ENCODE peak calls at places on chromosomes 6 and 20, in ten cellular contexts. F, Y, D, M, N, L, G, I, W and C are unnamed samples.

GRCh38 chr6:77292564-77293546 is 170.4 kb downstream of the HTR1B start:
- DNase-seq in F (peak; percentile 19), Y (peak; percentile 69), D (no peak), M (peak; percentile 95), N (no peak), L (no peak), G (peak; percentile 43), I (no peak), W (no peak), C (peak; percentile 65)

GRCh38 chr6:168605964-168606363 is 165.0 kb downstream of the SMOC2 start:
- DNase-seq in F (no peak), Y (no peak), D (no peak), M (no peak), N (no peak), L (no peak), G (no peak), I (no peak), W (no peak), C (no peak)

GRCh38 chr6:38673397-38674165 is 29.4 kb downstream of the GLO1 start:
- DNase-seq in F (peak; percentile 88), Y (no peak), D (no peak), M (no peak), N (peak; percentile 11), L (no peak), G (no peak), I (no peak), W (no peak), C (no peak)

GRCh38 chr20:20864346-20865096 is 152.1 kb upstream of the RALGAPA2 start:
- DNase-seq in F (peak; percentile 24), Y (no peak), D (no peak), M (no peak), N (no peak), L (no peak), G (peak; percentile 82), I (no peak), W (no peak), C (no peak)

GRCh38 chr6:97658090-97658489 is 375.1 kb upstream of the MMS22L start:
- DNase-seq in F (no peak), Y (no peak), D (no peak), M (no peak), N (no peak), L (no peak), G (no peak), I (no peak), W (no peak), C (no peak)

GRCh38 chr6:44856495-44856878 is 469.0 kb downstream of the CDC5L start:
- DNase-seq in F (no peak), Y (no peak), D (no peak), M (no peak), N (no peak), L (no peak), G (no peak), I (no peak), W (no peak), C (no peak)

GRCh38 chr6:170295519-170296422 is 4.9 kb upstream of the DLL1 start:
- DNase-seq in F (peak; percentile 67), Y (no peak), D (no peak), M (no peak), N (peak; percentile 53), L (peak; percentile 81), G (no peak), I (peak; percentile 61), W (no peak), C (no peak)

GRCh38 chr6:24718449-24719124 is 367 bp downstream of the C6orf62 start:
- DNase-seq in F (peak; percentile 25), Y (no peak), D (no peak), M (no peak), N (no peak), L (no peak), G (no peak), I (no peak), W (no peak), C (no peak)

GRCh38 chr6:105485456-105485855 is 82.6 kb upstream of the PREP start:
- DNase-seq in F (no peak), Y (no peak), D (no peak), M (no peak), N (no peak), L (no peak), G (no peak), I (no peak), W (no peak), C (no peak)

GRCh38 chr6:123398072-123398471 is 238.7 kb downstream of the TRDN start:
- DNase-seq in F (no peak), Y (no peak), D (no peak), M (no peak), N (no peak), L (no peak), G (no peak), I (no peak), W (no peak), C (no peak)

GRCh38 chr6:134880487-134881190 is 69.3 kb downstream of the ALDH8A1 start:
- DNase-seq in F (no peak), Y (no peak), D (no peak), M (peak; percentile 24), N (no peak), L (no peak), G (no peak), I (no peak), W (no peak), C (no peak)

GRCh38 chr6:24574809-24575208 is 71.2 kb downstream of the KIAA0319 start:
- DNase-seq in F (no peak), Y (no peak), D (no peak), M (peak; percentile 28), N (no peak), L (peak; percentile 42), G (peak; percentile 84), I (no peak), W (no peak), C (no peak)

GRCh38 chr6:119090256-119090655 is 11.8 kb upstream of the FAM184A start:
- DNase-seq in F (no peak), Y (no peak), D (no peak), M (no peak), N (no peak), L (no peak), G (no peak), I (no peak), W (no peak), C (no peak)

GRCh38 chr6:47701374-47701773 is 3.0 kb downstream of the ADGRF4 start:
- DNase-seq in F (no peak), Y (no peak), D (no peak), M (peak; percentile 24), N (no peak), L (peak; percentile 51), G (no peak), I (no peak), W (no peak), C (no peak)

GRCh38 chr6:72560721-72561593 is 60.9 kb upstream of the KCNQ5 start:
- DNase-seq in F (peak; percentile 68), Y (no peak), D (no peak), M (peak; percentile 28), N (no peak), L (no peak), G (no peak), I (no peak), W (no peak), C (no peak)

GRCh38 chr6:48069280-48069679 is 41.7 kb downstream of the PTCHD4 start:
- DNase-seq in F (no peak), Y (no peak), D (no peak), M (peak; percentile 13), N (no peak), L (no peak), G (no peak), I (no peak), W (no peak), C (no peak)

GRCh38 chr6:69816569-69816968 is 19.8 kb upstream of the LMBRD1 start:
- DNase-seq in F (peak; percentile 21), Y (no peak), D (no peak), M (no peak), N (peak; percentile 7), L (no peak), G (no peak), I (no peak), W (no peak), C (no peak)

GRCh38 chr6:29626948-29627761 is 5.8 kb downstream of the GABBR1 start:
- DNase-seq in F (no peak), Y (no peak), D (no peak), M (peak; percentile 25), N (no peak), L (no peak), G (no peak), I (no peak), W (peak; percentile 35), C (no peak)

GRCh38 chr20:50144362-50144761 is 9.2 kb downstream of the PEDS1 start:
- DNase-seq in F (no peak), Y (no peak), D (no peak), M (peak; percentile 96), N (no peak), L (no peak), G (no peak), I (no peak), W (peak; percentile 59), C (no peak)

GRCh38 chr6:42140051-42140450 is 2.4 kb downstream of the C6orf132 start:
- DNase-seq in F (peak; percentile 78), Y (no peak), D (no peak), M (peak; percentile 46), N (no peak), L (peak; percentile 33), G (no peak), I (peak; percentile 20), W (no peak), C (no peak)